ENCODE peak calls at places on chromosomes 2 and 18, in ten cellular contexts. B, R, Z, A, E, G, V, U, N and Q are unnamed samples.

GRCh38 chr2:8578335-8579244 is 103.3 kb upstream of the ID2 start:
- DNase-seq in B (no peak), R (no peak), Z (no peak), A (no peak), E (no peak), G (peak), V (no peak), U (no peak), N (no peak), Q (no peak)

GRCh38 chr2:96494188-96494587 is 11.0 kb downstream of the NEURL3 start:
- DNase-seq in B (no peak), R (no peak), Z (no peak), A (no peak), E (no peak), G (no peak), V (no peak), U (no peak), N (no peak), Q (no peak)

GRCh38 chr18:58856881-58857280 is 7.8 kb upstream of the ZNF532 start:
- DNase-seq in B (no peak), R (no peak), Z (no peak), A (no peak), E (peak), G (no peak), V (no peak), U (no peak), N (peak), Q (no peak)

GRCh38 chr2:45643095-45643494 is 8.4 kb upstream of the PRKCE start:
- DNase-seq in B (no peak), R (no peak), Z (peak), A (no peak), E (no peak), G (no peak), V (no peak), U (no peak), N (peak), Q (no peak)

GRCh38 chr2:63047534-63048281 is 2.9 kb upstream of the OTX1 start:
- DNase-seq in B (no peak), R (no peak), Z (peak), A (no peak), E (no peak), G (no peak), V (no peak), U (no peak), N (no peak), Q (no peak)

GRCh38 chr2:160055726-160056108 is 6.7 kb downstream of the PLA2R1 start:
- DNase-seq in B (no peak), R (no peak), Z (no peak), A (no peak), E (no peak), G (no peak), V (no peak), U (no peak), N (no peak), Q (no peak)

GRCh38 chr2:177275671-177276070 is 11.1 kb upstream of the NFE2L2 start:
- DNase-seq in B (no peak), R (no peak), Z (no peak), A (peak), E (no peak), G (no peak), V (no peak), U (no peak), N (peak), Q (no peak)

GRCh38 chr18:13366131-13366530 is 147.6 kb downstream of the LDLRAD4 start:
- DNase-seq in B (no peak), R (no peak), Z (peak), A (no peak), E (no peak), G (no peak), V (no peak), U (no peak), N (no peak), Q (no peak)

GRCh38 chr2:217316743-217317142 is 456.9 kb upstream of the TNP1 start:
- DNase-seq in B (no peak), R (no peak), Z (no peak), A (peak), E (no peak), G (peak), V (no peak), U (no peak), N (peak), Q (no peak)

GRCh38 chr2:42770288-42771131 is 6.6 kb upstream of the OXER1 start:
- DNase-seq in B (peak), R (no peak), Z (peak), A (peak), E (no peak), G (peak), V (no peak), U (no peak), N (peak), Q (no peak)
- TF ChIP-seq CTCF in B (peak), R (no peak), Z (peak), A (peak), E (peak), G (peak), V (no peak), U (no peak), N (peak), Q (no peak)

GRCh38 chr2:109333414-109334194 is 204.6 kb downstream of the SH3RF3 start:
- DNase-seq in B (no peak), R (no peak), Z (peak), A (peak), E (no peak), G (no peak), V (no peak), U (no peak), N (peak), Q (no peak)
- TF ChIP-seq CTCF in B (peak), R (no peak), Z (peak), A (peak), E (peak), G (no peak), V (no peak), U (no peak), N (peak), Q (no peak)

DNA sequence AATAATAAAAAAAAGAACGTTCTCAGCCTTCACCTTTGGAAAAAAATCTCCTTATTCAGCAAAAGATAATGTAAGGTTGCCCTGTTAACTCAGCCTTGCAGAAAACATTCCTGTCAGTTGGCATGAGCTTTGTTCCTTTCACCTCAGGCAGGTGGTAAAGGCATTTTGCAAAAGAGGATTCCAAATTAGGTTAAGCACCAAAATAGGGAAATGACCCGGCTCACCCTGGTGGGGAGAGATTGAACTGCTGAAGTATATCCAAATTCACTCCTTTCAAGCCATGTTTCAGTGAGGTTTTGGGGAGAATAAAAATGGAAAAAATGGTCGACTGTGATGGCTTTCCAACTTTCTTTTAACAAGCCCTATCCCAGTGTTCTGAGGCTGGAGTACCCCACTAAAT is 1988.8 kb upstream of the PIK3C3 start:
- DNase-seq in B (no peak), R (no peak), Z (peak), A (no peak), E (no peak), G (no peak), V (no peak), U (no peak), N (no peak), Q (no peak)
- TF ChIP-seq CTCF in B (peak), R (no peak), Z (peak), A (peak), E (peak), G (no peak), V (peak), U (no peak), N (peak), Q (no peak)

GRCh38 chr2:112814278-112814677 is 22.3 kb downstream of the IL1B start:
- DNase-seq in B (no peak), R (no peak), Z (peak), A (peak), E (no peak), G (no peak), V (no peak), U (no peak), N (peak), Q (no peak)
- TF ChIP-seq CTCF in B (no peak), R (no peak), Z (no peak), A (peak), E (no peak), G (no peak), V (no peak), U (no peak), N (peak), Q (no peak)

GRCh38 chr2:212520340-212520739 is 18.3 kb downstream of the ERBB4 start:
- DNase-seq in B (peak), R (no peak), Z (peak), A (no peak), E (no peak), G (no peak), V (no peak), U (no peak), N (no peak), Q (no peak)
- TF ChIP-seq CTCF in B (peak), R (no peak), Z (peak), A (peak), E (peak), G (peak), V (no peak), U (no peak), N (no peak), Q (no peak)